ENCODE peak calls at places on chromosomes 7 and 10, in ten cellular contexts. I is stomach, D is transverse colon, S is testis, W is adrenal gland, M is K562, V is heart left ventricle, O is ovary, F is A549, N is body of pancreas. U is an unnamed sample.

GRCh38 chr7:121503039-121503438 is 106.9 kb upstream of the FAM3C start:
- DNase-seq in N (no peak), S (no peak), V (no peak), W (no peak), D (no peak), O (no peak), F (no peak), M (no peak), I (no peak), U (no peak)

GRCh38 chr7:139603896-139604295 is 80.4 kb downstream of the CLEC2L start:
- DNase-seq in W (no peak), S (no peak), D (no peak), N (no peak), I (no peak), V (no peak), O (no peak), M (no peak), F (no peak), U (no peak)

GRCh38 chr7:149774237-149775175 is 1.1 kb upstream of the ZNF467 start:
- DNase-seq in M (no peak), D (peak; percentile 30), N (peak; percentile 27), W (no peak), O (peak; percentile 40), V (peak; percentile 58), S (no peak), I (no peak), F (no peak), U (no peak)

GRCh38 chr10:49260636-49261296 is 38.2 kb upstream of the C10orf71 start:
- DNase-seq in O (no peak), N (no peak), S (no peak), M (no peak), W (no peak), V (no peak), I (no peak), F (no peak), D (no peak), U (no peak)

GRCh38 chr10:5896208-5896607 is 6.2 kb downstream of the FBH1 start:
- DNase-seq in S (no peak), O (no peak), M (no peak), D (no peak), W (no peak), F (no peak), I (peak; percentile 5), V (no peak), N (no peak), U (no peak)

GRCh38 chr10:78335691-78336401 is 302.2 kb downstream of the RPS24 start:
- DNase-seq in O (peak; percentile 19), N (peak; percentile 11), D (no peak), M (no peak), I (no peak), F (no peak), V (no peak), S (no peak), W (no peak), U (peak; percentile 19)

GRCh38 chr7:24757799-24758275 is 573 bp upstream of the GSDME start:
- DNase-seq in F (peak; percentile 68), O (no peak), I (no peak), W (no peak), D (no peak), V (no peak), M (no peak), N (peak; percentile 7), S (peak; percentile 39), U (no peak)

GRCh38 chr7:37713613-37714012 is 30.0 kb downstream of the GPR141 start:
- DNase-seq in F (no peak), V (no peak), D (no peak), M (no peak), W (no peak), S (no peak), I (no peak), N (no peak), O (no peak), U (no peak)

GRCh38 chr10:122441961-122442360 is 12.5 kb upstream of the ARMS2 start:
- DNase-seq in I (no peak), O (no peak), N (no peak), S (no peak), V (no peak), D (no peak), F (peak; percentile 78), W (peak; percentile 46), M (no peak), U (no peak)

GRCh38 chr10:46272863-46273415 is 13.9 kb upstream of the ANTXRL start:
- DNase-seq in F (no peak), W (no peak), D (no peak), S (peak; percentile 9), N (no peak), M (no peak), I (peak; percentile 10), V (no peak), O (peak; percentile 13), U (no peak)

GRCh38 chr10:87761892-87762291 is 56.1 kb downstream of the ATAD1 start:
- DNase-seq in N (peak; percentile 18), V (no peak), S (no peak), W (peak; percentile 68), O (no peak), M (no peak), I (no peak), F (no peak), D (no peak), U (no peak)

GRCh38 chr7:24200407-24200806 is 83.6 kb upstream of the NPY start:
- DNase-seq in D (no peak), W (no peak), F (no peak), O (no peak), V (no peak), M (no peak), N (no peak), S (no peak), I (no peak), U (no peak)

GRCh38 chr10:69899727-69900595 is 98.3 kb downstream of the COL13A1 start:
- DNase-seq in S (no peak), M (no peak), W (no peak), N (no peak), V (no peak), O (no peak), I (no peak), F (no peak), D (no peak), U (no peak)
- TF ChIP-seq POLR2A in S (no peak), M (no peak), W (no peak), N (no peak), V (no peak), O (no peak), I (no peak), F (no peak), D (no peak), U (no peak)

GRCh38 chr7:44110724-44111635 is 6.8 kb downstream of the AEBP1 start:
- DNase-seq in I (no peak), V (peak; percentile 58), W (no peak), D (no peak), F (no peak), N (no peak), M (no peak), S (no peak), O (no peak), U (no peak)
- H3K27ac ChIP-seq in I (no peak overlapping the region), V (no peak overlapping the region), W (no peak overlapping the region), D (no peak overlapping the region), F (no peak overlapping the region), N (no peak overlapping the region), M (no peak overlapping the region), S (no peak overlapping the region), O (no peak overlapping the region), U (no peak overlapping the region)

GRCh38 chr10:4399571-4399970 is 426.4 kb upstream of the AKR1E2 start:
- DNase-seq in M (no peak), W (no peak), V (no peak), F (no peak), I (no peak), S (no peak), N (no peak), O (no peak), D (no peak), U (no peak)

GRCh38 chr10:4397337-4397736 is 428.7 kb upstream of the AKR1E2 start:
- DNase-seq in O (no peak), V (no peak), S (no peak), D (no peak), N (no peak), I (no peak), W (no peak), F (no peak), M (no peak), U (no peak)

GRCh38 chr10:4395731-4396130 is 430.3 kb upstream of the AKR1E2 start:
- DNase-seq in N (no peak), D (no peak), I (no peak), S (no peak), V (no peak), F (no peak), O (no peak), M (no peak), W (no peak), U (no peak)

GRCh38 chr10:4398602-4399001 is 427.4 kb upstream of the AKR1E2 start:
- DNase-seq in I (no peak), O (no peak), D (no peak), M (no peak), S (no peak), W (no peak), V (no peak), N (no peak), F (no peak), U (no peak)

GRCh38 chr10:4396401-4397283 is 429.4 kb upstream of the AKR1E2 start:
- DNase-seq in D (no peak), N (peak; percentile 2), M (no peak), V (no peak), W (no peak), I (no peak), O (no peak), S (no peak), F (no peak), U (no peak)
- H3K4me1 ChIP-seq in D (no peaks in the 10 kb centered on the region), N (no peaks in the 10 kb centered on the region), M (no peaks in the 10 kb centered on the region), V (no peaks in the 10 kb centered on the region), W (no peaks in the 10 kb centered on the region), I (no peaks in the 10 kb centered on the region), O (no peaks in the 10 kb centered on the region), S (no peaks in the 10 kb centered on the region), F (no peaks in the 10 kb centered on the region), U (no peaks in the 10 kb centered on the region)

DNA sequence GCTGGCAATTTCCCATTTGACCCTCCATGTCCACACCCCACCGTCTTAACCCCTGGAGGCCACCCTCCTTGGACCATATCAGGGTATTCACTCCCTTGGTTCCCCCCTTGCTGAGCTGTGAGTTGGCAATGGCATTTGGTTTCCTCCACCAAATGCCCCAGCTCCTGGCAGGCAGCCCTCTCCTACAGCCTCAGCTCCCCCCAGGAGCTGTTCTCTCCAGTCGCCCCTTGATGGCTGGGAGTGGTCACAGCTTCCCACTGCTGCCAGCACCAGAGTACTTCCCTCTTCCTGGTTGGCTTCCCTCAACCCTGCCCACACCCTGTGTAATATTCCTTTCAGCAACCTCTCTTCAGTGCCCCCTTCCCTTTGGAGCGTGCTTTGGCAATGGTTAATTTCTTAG is 207.2 kb upstream of the NFE2L3 start:
- DNase-seq in M (no peak), F (no peak), S (no peak), I (no peak), W (no peak), O (no peak), V (no peak), N (peak; percentile 55), D (peak; percentile 64), U (no peak)
- TF ChIP-seq POLR2A in M (no peak), F (no peak), S (no peak), I (no peak), W (no peak), O (no peak), V (no peak), N (no peak), D (no peak), U (no peak)

U was measured in tibial nerve.